ENCODE peak calls at places on chromosomes 12 and 14, in five cellular contexts. One of them, this sample, is unnamed.

GRCh38 chr12:76450690-76451089 is 102.5 kb upstream of the BBS10 start:
- DNase-seq in lower leg skin: no peak
- DNase-seq in neural crest cell: no peak
- DNase-seq in upper lobe of right lung: no peak
- DNase-seq in GM13976: no peak
- DNase-seq in this sample: peak

GRCh38 chr12:18998343-18999270 is 130.9 kb upstream of the PLEKHA5 start:
- DNase-seq in upper lobe of right lung: no peak
- DNase-seq in neural crest cell: no peak
- DNase-seq in lower leg skin: no peak
- DNase-seq in GM13976: no peak
- DNase-seq in this sample: peak

GRCh38 chr14:32896979-32897723 is 41.5 kb upstream of the NPAS3 start:
- DNase-seq in neural crest cell: no peak
- DNase-seq in upper lobe of right lung: no peak
- DNase-seq in GM13976: no peak
- DNase-seq in lower leg skin: no peak
- DNase-seq in this sample: no peak

GRCh38 chr12:98084950-98085349 is 430.4 kb upstream of the TMPO start:
- DNase-seq in neural crest cell: no peak
- DNase-seq in upper lobe of right lung: no peak
- DNase-seq in GM13976: no peak
- DNase-seq in lower leg skin: no peak
- DNase-seq in this sample: no peak

GRCh38 chr14:22190411-22191191 is 398.4 kb downstream of the DAD1 start:
- DNase-seq in GM13976: no peak
- DNase-seq in lower leg skin: no peak
- DNase-seq in upper lobe of right lung: no peak
- DNase-seq in neural crest cell: no peak
- DNase-seq in this sample: peak

GRCh38 chr12:19430988-19431387 is 8.3 kb upstream of the AEBP2 start:
- DNase-seq in upper lobe of right lung: no peak
- DNase-seq in GM13976: no peak
- DNase-seq in lower leg skin: no peak
- DNase-seq in neural crest cell: no peak
- DNase-seq in this sample: peak

GRCh38 chr12:115249878-115250277 is 565.9 kb upstream of the TBX3 start:
- DNase-seq in lower leg skin: peak
- DNase-seq in upper lobe of right lung: no peak
- DNase-seq in GM13976: no peak
- DNase-seq in neural crest cell: no peak
- DNase-seq in this sample: no peak

GRCh38 chr14:89342049-89342448 is 75.0 kb downstream of the FOXN3 start:
- DNase-seq in lower leg skin: no peak
- DNase-seq in neural crest cell: no peak
- DNase-seq in GM13976: no peak
- DNase-seq in upper lobe of right lung: no peak
- DNase-seq in this sample: no peak

GRCh38 chr12:4252595-4252994 is 21.0 kb upstream of the CCND2 start:
- DNase-seq in lower leg skin: no peak
- DNase-seq in GM13976: no peak
- DNase-seq in upper lobe of right lung: no peak
- DNase-seq in neural crest cell: no peak
- DNase-seq in this sample: no peak

GRCh38 chr12:53485955-53486729 is 13.1 kb downstream of the MAP3K12 start:
- DNase-seq in neural crest cell: no peak
- DNase-seq in GM13976: no peak
- DNase-seq in lower leg skin: peak
- DNase-seq in upper lobe of right lung: peak
- DNase-seq in this sample: no peak

GRCh38 chr12:131591136-131591535 is 119.8 kb upstream of the SFSWAP start:
- DNase-seq in GM13976: no peak
- DNase-seq in upper lobe of right lung: no peak
- DNase-seq in lower leg skin: no peak
- DNase-seq in neural crest cell: no peak
- DNase-seq in this sample: no peak

GRCh38 chr14:56635041-56635440 is 55.4 kb downstream of the TMEM260 start:
- DNase-seq in lower leg skin: no peak
- DNase-seq in GM13976: no peak
- DNase-seq in upper lobe of right lung: no peak
- DNase-seq in neural crest cell: no peak
- DNase-seq in this sample: no peak

GRCh38 chr14:63493246-63493645 is 49.9 kb downstream of the PPP2R5E start:
- DNase-seq in GM13976: peak
- DNase-seq in neural crest cell: no peak
- DNase-seq in upper lobe of right lung: no peak
- DNase-seq in lower leg skin: no peak
- DNase-seq in this sample: peak
- TF ChIP-seq CTCF in GM13976: no peak
- TF ChIP-seq CTCF in neural crest cell: no peak
- TF ChIP-seq CTCF in upper lobe of right lung: no peak
- TF ChIP-seq CTCF in lower leg skin: no peak
- TF ChIP-seq CTCF in this sample: peak

GRCh38 chr14:37198273-37198598 is 499 bp downstream of the MIPOL1 start:
- DNase-seq in neural crest cell: no peak
- DNase-seq in GM13976: no peak
- DNase-seq in upper lobe of right lung: no peak
- DNase-seq in lower leg skin: no peak
- DNase-seq in this sample: no peak
- TF ChIP-seq CTCF in neural crest cell: no peak
- TF ChIP-seq CTCF in GM13976: no peak
- TF ChIP-seq CTCF in upper lobe of right lung: no peak
- TF ChIP-seq CTCF in lower leg skin: no peak
- TF ChIP-seq CTCF in this sample: peak

DNA sequence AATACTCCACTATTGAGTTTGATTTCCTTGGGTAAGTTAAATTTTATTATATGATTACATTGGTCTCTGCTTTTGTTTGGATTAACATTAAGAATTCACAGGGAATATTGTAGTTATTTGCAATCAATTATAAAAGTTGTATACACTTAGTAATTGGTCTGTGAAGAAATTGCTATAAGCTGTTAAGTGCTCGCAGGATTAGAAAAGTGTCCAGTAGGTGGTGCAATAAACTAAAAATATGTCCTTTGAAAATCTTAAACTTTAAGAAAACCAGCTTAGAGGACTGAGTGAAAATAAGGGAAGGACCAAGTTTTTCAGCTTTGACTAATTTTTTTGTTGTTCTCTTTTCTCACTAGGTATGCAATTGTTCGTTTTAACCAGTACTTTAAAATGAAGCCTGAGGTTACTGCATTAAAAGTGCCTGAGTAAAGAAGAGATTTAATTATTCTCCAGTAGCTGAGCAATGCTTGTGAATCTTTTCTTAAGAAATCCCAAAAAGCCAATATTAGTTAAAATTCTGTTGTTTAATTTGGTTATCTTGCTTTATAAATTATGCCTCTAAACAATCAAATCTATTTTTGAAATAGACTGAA is 59.7 kb downstream of the ETNK1 start:
- DNase-seq in GM13976: no peak
- DNase-seq in neural crest cell: no peak
- DNase-seq in upper lobe of right lung: no peak
- DNase-seq in lower leg skin: no peak
- DNase-seq in this sample: peak
- TF ChIP-seq CTCF in GM13976: peak
- TF ChIP-seq CTCF in neural crest cell: peak
- TF ChIP-seq CTCF in upper lobe of right lung: peak
- TF ChIP-seq CTCF in lower leg skin: no peak
- TF ChIP-seq CTCF in this sample: peak

DNA sequence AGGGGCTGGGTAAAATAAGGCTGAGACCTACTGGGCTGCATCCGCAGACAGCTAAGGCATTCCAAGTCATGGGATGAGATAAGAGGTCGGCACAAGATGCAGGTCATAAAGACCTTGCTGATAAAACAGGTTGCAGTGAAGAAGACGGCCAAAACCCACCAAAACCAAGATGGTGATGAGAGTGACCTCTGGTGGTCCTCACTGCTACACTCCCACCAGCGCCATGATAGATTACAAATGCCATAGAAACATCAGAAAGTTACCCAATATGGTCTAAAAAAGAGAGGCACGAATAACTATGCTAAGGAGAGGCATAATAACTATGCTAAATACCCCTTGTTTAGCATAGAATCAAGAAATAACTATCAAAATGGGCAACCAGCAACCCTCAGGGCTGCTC is 46.2 kb upstream of the MAP3K9 start:
- DNase-seq in GM13976: no peak
- DNase-seq in lower leg skin: no peak
- DNase-seq in neural crest cell: no peak
- DNase-seq in upper lobe of right lung: no peak
- DNase-seq in this sample: no peak
- TF ChIP-seq CTCF in GM13976: no peak
- TF ChIP-seq CTCF in lower leg skin: no peak
- TF ChIP-seq CTCF in neural crest cell: no peak
- TF ChIP-seq CTCF in upper lobe of right lung: no peak
- TF ChIP-seq CTCF in this sample: peak

This sample was measured in HFFc6.